ENCODE peak calls at places on chromosome 20, in four cellular contexts. One of them, this sample, is unnamed.

GRCh38 chr20:44319880-44320422 is 8.9 kb upstream of the FITM2 start:
- DNase-seq in transverse colon: no peak
- DNase-seq in T-helper 17 cell: no peak
- DNase-seq in AG08396: no peak
- DNase-seq in this sample: no peak

GRCh38 chr20:58461899-58462298 is 53.3 kb downstream of the APCDD1L start:
- DNase-seq in T-helper 17 cell: no peak
- DNase-seq in AG08396: no peak
- DNase-seq in transverse colon: no peak
- DNase-seq in this sample: no peak

GRCh38 chr20:57397693-57398108 is 6.5 kb downstream of the RBM38 start:
- DNase-seq in T-helper 17 cell: peak
- DNase-seq in transverse colon: peak
- DNase-seq in AG08396: no peak
- DNase-seq in this sample: no peak

GRCh38 chr20:37381621-37382538 is 35.9 kb downstream of the SRC start:
- DNase-seq in AG08396: no peak
- DNase-seq in T-helper 17 cell: no peak
- DNase-seq in transverse colon: no peak
- DNase-seq in this sample: no peak

GRCh38 chr20:49987015-49987867 is 4.5 kb downstream of the SNAI1 start:
- DNase-seq in AG08396: no peak
- DNase-seq in transverse colon: no peak
- DNase-seq in T-helper 17 cell: no peak
- DNase-seq in this sample: no peak

GRCh38 chr20:33076662-33077398 is 2.6 kb upstream of the BPIFB4 start:
- DNase-seq in AG08396: no peak
- DNase-seq in T-helper 17 cell: no peak
- DNase-seq in transverse colon: no peak
- DNase-seq in this sample: no peak

GRCh38 chr20:44911264-44911921 is 1.5 kb downstream of the PABPC1L start:
- DNase-seq in T-helper 17 cell: no peak
- DNase-seq in AG08396: peak
- DNase-seq in transverse colon: peak
- DNase-seq in this sample: no peak

GRCh38 chr20:59001449-59002171 is 5.4 kb downstream of the CTSZ start:
- DNase-seq in AG08396: no peak
- DNase-seq in transverse colon: no peak
- DNase-seq in T-helper 17 cell: no peak
- DNase-seq in this sample: no peak

GRCh38 chr20:47622118-47622665 is 120.5 kb downstream of the NCOA3 start:
- DNase-seq in transverse colon: no peak
- DNase-seq in AG08396: no peak
- DNase-seq in T-helper 17 cell: no peak
- DNase-seq in this sample: no peak

GRCh38 chr20:57662028-57662312 is 41.7 kb upstream of the ZBP1 start:
- DNase-seq in transverse colon: no peak
- DNase-seq in AG08396: no peak
- DNase-seq in T-helper 17 cell: peak
- DNase-seq in this sample: no peak

GRCh38 chr20:4913147-4913546 is 88.2 kb downstream of the SLC23A2 start:
- DNase-seq in T-helper 17 cell: no peak
- DNase-seq in transverse colon: no peak
- DNase-seq in AG08396: no peak
- DNase-seq in this sample: no peak

GRCh38 chr20:60272790-60273189 is 314.6 kb downstream of the CDH26 start:
- DNase-seq in transverse colon: no peak
- DNase-seq in T-helper 17 cell: no peak
- DNase-seq in AG08396: no peak
- DNase-seq in this sample: no peak

This sample was measured in caudate nucleus.